ENCODE peak calls at places on chromosomes 13 and 19, in ten cellular contexts. M is thoracic aorta, J is kidney epithelial cell, V is IMR-90, F is mucosa of descending colon, W is astrocyte of the spinal cord, S is pancreas, O is neural crest cell, I is GM12878, Y is fibroblast of villous mesenchyme. E is an unnamed sample.

GRCh38 chr19:39599116-39599515 is 3.2 kb upstream of the LGALS13 start:
- DNase-seq in Y (peak; percentile 35), W (peak; percentile 15), V (peak; percentile 27), I (no peak), F (no peak), M (no peak), J (no peak), O (peak; percentile 35), S (no peak), E (peak; percentile 27)

GRCh38 chr19:17296976-17297375 is 6.2 kb downstream of the ABHD8 start:
- DNase-seq in J (no peak), M (no peak), I (no peak), F (no peak), Y (no peak), S (no peak), V (no peak), O (no peak), W (no peak), E (no peak)

GRCh38 chr19:44401108-44401786 is at the start of gene ZNF285:
- DNase-seq in J (peak; percentile 86), V (peak; percentile 95), F (peak; percentile 91), O (peak; percentile 89), W (peak; percentile 96), M (peak; percentile 52), Y (peak; percentile 97), I (peak; percentile 1), S (peak; percentile 86), E (peak; percentile 62)

GRCh38 chr19:533485-534058 is 2.0 kb downstream of the CDC34 start:
- DNase-seq in F (no peak), M (no peak), I (no peak), V (no peak), O (no peak), Y (no peak), W (no peak), S (no peak), J (no peak), E (no peak)

GRCh38 chr19:4829001-4829712 is 2.4 kb downstream of the TICAM1 start:
- DNase-seq in W (no peak), V (no peak), J (no peak), S (peak; percentile 48), O (no peak), F (no peak), I (no peak), M (no peak), Y (no peak), E (peak; percentile 51)

GRCh38 chr13:85896516-85897450 is 97.6 kb upstream of the SLITRK6 start:
- DNase-seq in O (no peak), V (peak; percentile 0), I (no peak), Y (no peak), F (no peak), S (no peak), J (no peak), M (no peak), W (no peak), E (no peak)

GRCh38 chr19:33376931-33377557 is 3.5 kb downstream of the CEBPG start:
- DNase-seq in O (no peak), Y (no peak), J (no peak), W (no peak), S (no peak), F (no peak), V (no peak), M (no peak), I (no peak), E (no peak)

GRCh38 chr19:4543444-4543843 is 3.6 kb upstream of the LRG1 start:
- DNase-seq in S (no peak), J (no peak), O (no peak), Y (no peak), F (no peak), V (no peak), W (no peak), I (no peak), M (no peak), E (no peak)

GRCh38 chr19:30669329-30670010 is 297.3 kb downstream of the ZNF536 start:
- DNase-seq in V (peak; percentile 12), S (peak; percentile 75), J (no peak), W (peak; percentile 32), F (no peak), Y (peak; percentile 33), M (no peak), O (peak; percentile 84), I (no peak), E (peak; percentile 52)
- TF ChIP-seq CTCF in V (peak; percentile 64), S (peak; percentile 71), J (peak; percentile 87), W (peak; percentile 85), F (peak; percentile 34), Y (peak; percentile 73), M (peak; percentile 47), O (peak; percentile 88), I (peak; percentile 68), E (peak; percentile 59)

DNA sequence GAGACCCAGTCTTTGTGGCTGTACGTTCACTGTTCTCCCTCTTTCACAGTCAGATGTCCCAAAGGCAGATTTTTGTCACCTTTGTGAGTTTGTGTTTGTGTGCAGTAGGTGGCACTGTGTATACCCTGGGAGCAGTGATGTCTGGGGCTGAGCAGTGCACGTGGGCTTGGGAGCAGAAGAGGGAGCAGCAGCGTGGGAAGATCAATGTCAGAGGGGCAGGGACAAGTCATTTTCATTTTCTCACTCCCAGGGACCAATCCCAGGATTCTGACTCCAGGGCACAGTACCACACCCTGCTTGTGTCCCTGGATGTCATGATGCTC is 2.0 kb upstream of the PSG6 start:
- DNase-seq in W (no peak), S (no peak), M (no peak), O (no peak), J (no peak), Y (no peak), V (no peak), I (no peak), F (no peak), E (no peak)
- TF ChIP-seq CTCF in W (no peak), S (no peak), M (no peak), O (no peak), J (no peak), Y (no peak), V (no peak), I (no peak), F (no peak), E (no peak)

GRCh38 chr19:12779162-12779993 is 4.0 kb upstream of the HOOK2 start:
- DNase-seq in F (peak; percentile 77), V (peak; percentile 77), I (no peak), Y (peak; percentile 87), J (no peak), O (peak; percentile 36), M (no peak), W (peak; percentile 95), S (peak; percentile 52), E (no peak)

GRCh38 chr19:12778020-12778904 is 2.9 kb upstream of the HOOK2 start:
- DNase-seq in F (peak; percentile 86), J (no peak), W (peak; percentile 86), Y (peak; percentile 88), O (peak; percentile 40), S (peak; percentile 91), M (no peak), V (peak; percentile 75), I (no peak), E (peak; percentile 65)

GRCh38 chr19:12782174-12782423 is 6.7 kb upstream of the HOOK2 start:
- DNase-seq in J (no peak), Y (no peak), S (no peak), I (no peak), V (no peak), F (no peak), W (no peak), M (no peak), O (no peak), E (no peak)

GRCh38 chr19:12777217-12778019 is 2.1 kb upstream of the HOOK2 start:
- DNase-seq in F (peak; percentile 88), W (peak; percentile 85), V (peak; percentile 68), J (no peak), M (no peak), I (no peak), O (peak; percentile 82), Y (peak; percentile 80), S (peak; percentile 82), E (peak; percentile 83)

GRCh38 chr19:12778905-12779161 is 3.5 kb upstream of the HOOK2 start:
- DNase-seq in M (no peak), W (no peak), I (no peak), Y (no peak), J (no peak), V (no peak), F (no peak), O (no peak), S (no peak), E (no peak)
- TF ChIP-seq CTCF in M (no peak), W (no peak), I (no peak), Y (no peak), J (no peak), V (no peak), F (no peak), O (no peak), S (no peak), E (no peak)

GRCh38 chr13:99907038-99907437 is 64.5 kb downstream of the ZIC5 start:
- DNase-seq in O (no peak), I (no peak), J (no peak), W (no peak), V (no peak), M (no peak), S (no peak), F (no peak), Y (no peak), E (no peak)
- TF ChIP-seq CTCF in O (no peak), I (no peak), J (no peak), W (no peak), V (no peak), M (no peak), S (no peak), F (no peak), Y (no peak), E (no peak)

GRCh38 chr19:8831373-8831772 is 731 bp downstream of the ZNF558 start:
- DNase-seq in I (no peak), M (no peak), J (no peak), O (no peak), W (no peak), Y (no peak), V (no peak), F (no peak), S (no peak), E (no peak)

GRCh38 chr19:8831832-8832131 is 322 bp downstream of the ZNF558 start:
- DNase-seq in I (no peak), S (no peak), V (no peak), O (no peak), M (no peak), W (no peak), J (no peak), F (no peak), Y (no peak), E (no peak)

GRCh38 chr19:8827277-8827676 is 4.8 kb downstream of the ZNF558 start:
- DNase-seq in J (no peak), O (no peak), F (no peak), W (no peak), I (no peak), M (no peak), Y (no peak), S (no peak), V (no peak), E (no peak)

GRCh38 chr19:8821748-8822241 is 10.3 kb downstream of the ZNF558 start:
- DNase-seq in S (no peak), F (no peak), O (no peak), J (no peak), Y (no peak), W (no peak), V (no peak), M (no peak), I (no peak), E (no peak)

GRCh38 chr19:8826371-8826770 is 5.7 kb downstream of the ZNF558 start:
- DNase-seq in J (no peak), V (no peak), W (no peak), O (no peak), F (no peak), Y (no peak), I (no peak), S (no peak), M (no peak), E (no peak)
- TF ChIP-seq CTCF in J (no peak), V (no peak), W (no peak), O (no peak), F (no peak), Y (no peak), I (no peak), S (no peak), M (no peak), E (no peak)